ENCODE peak calls at places on chromosomes 4 and X, in ten cellular contexts. C is CD4-positive, CD25-positive, alpha-beta regulatory T cell; D is suprapubic skin; H is lower lobe of right lung; Q is upper lobe of left lung; T is HCT116; W is adipocyte; P is HAP-1; I is WERI-Rb-1; E is iPS DF 6.9. U is an unnamed sample. For H3K9me3, the result is how much of the 10 kb centered on the place peaks cover.

GRCh38 chr4:124931050-124931449 is 218.5 kb upstream of the ANKRD50 start:
- DNase-seq in C (no peak), D (no peak), H (no peak), Q (no peak), T (no peak), W (peak), P (no peak), I (no peak), E (no peak), U (no peak)

GRCh38 chr4:71006203-71006907 is 12.9 kb downstream of the DCK start:
- DNase-seq in C (peak), D (no peak), H (no peak), Q (no peak), T (no peak), W (no peak), P (no peak), I (no peak), E (no peak), U (no peak)

GRCh38 chr4:22500831-22501714 is 14.8 kb downstream of the ADGRA3 start:
- DNase-seq in C (no peak), D (no peak), H (no peak), Q (peak), T (peak), W (peak), P (no peak), I (peak), E (no peak), U (no peak)

GRCh38 chrX:39855748-39856129 is 242.0 kb downstream of the BCOR start:
- DNase-seq in C (peak), D (no peak), H (no peak), Q (peak), T (peak), W (peak), P (no peak), I (peak), E (no peak), U (peak)

GRCh38 chrX:16212024-16212423 is 44.7 kb downstream of the MAGEB17 start:
- DNase-seq in C (no peak), D (no peak), H (no peak), Q (no peak), T (no peak), W (peak), P (no peak), I (no peak), E (no peak), U (no peak)

GRCh38 chr4:172666711-172667368 is 501.8 kb upstream of the GALNT7 start:
- DNase-seq in C (no peak), D (no peak), H (no peak), Q (no peak), T (no peak), W (peak), P (no peak), I (peak), E (peak), U (no peak)

GRCh38 chr4:163251204-163251603 is 81.2 kb downstream of the NPY1R start:
- DNase-seq in C (no peak), D (no peak), H (no peak), Q (no peak), T (peak), W (no peak), P (peak), I (no peak), E (no peak), U (no peak)

GRCh38 chr4:40311811-40312346 is 23.3 kb upstream of the CHRNA9 start:
- DNase-seq in C (peak), D (no peak), H (no peak), Q (peak), T (no peak), W (no peak), P (no peak), I (peak), E (no peak), U (no peak)

GRCh38 chr4:110088670-110089069 is 109.7 kb downstream of the ELOVL6 start:
- DNase-seq in C (peak), D (no peak), H (no peak), Q (no peak), T (peak), W (no peak), P (no peak), I (no peak), E (no peak), U (no peak)

GRCh38 chr4:86927843-86928395 is 6.9 kb upstream of the AFF1 start:
- DNase-seq in C (no peak), D (peak), H (no peak), Q (no peak), T (no peak), W (peak), P (no peak), I (no peak), E (no peak), U (no peak)

GRCh38 chrX:22345884-22346283 is 73.2 kb downstream of the CBLL2 start:
- DNase-seq in C (no peak), D (no peak), H (no peak), Q (no peak), T (no peak), W (no peak), P (no peak), I (no peak), E (no peak), U (no peak)

DNA sequence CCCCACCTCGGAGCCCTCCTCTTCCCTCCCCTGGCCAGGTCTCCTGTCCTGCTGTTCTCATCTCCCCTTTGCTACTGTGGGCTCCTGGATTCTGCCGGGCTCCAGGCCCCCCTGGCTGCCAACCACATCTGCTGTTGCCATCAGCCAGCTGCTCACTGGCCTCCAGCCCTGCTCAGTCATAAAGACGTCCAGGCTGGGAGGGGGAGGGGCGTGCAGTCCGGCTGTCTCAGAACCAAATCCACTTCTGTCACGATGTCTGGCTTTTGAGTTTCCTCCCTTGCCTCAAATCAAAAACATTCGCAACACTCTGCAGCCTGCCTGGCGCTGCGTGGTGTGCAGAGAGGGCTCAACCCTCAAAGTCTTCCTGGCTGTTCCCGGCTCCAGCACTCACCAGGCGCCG is 7.1 kb downstream of the RASL11B start:
- DNase-seq in C (no peak), D (peak), H (no peak), Q (no peak), T (no peak), W (peak), P (no peak), I (peak), E (no peak), U (no peak)
- H3K4me3 ChIP-seq in C (no peak), D (no peak), H (no peak), Q (no peak), T (no peak), W (peak), P (no peak), I (no peak), E (no peak), U (no peak)

DNA sequence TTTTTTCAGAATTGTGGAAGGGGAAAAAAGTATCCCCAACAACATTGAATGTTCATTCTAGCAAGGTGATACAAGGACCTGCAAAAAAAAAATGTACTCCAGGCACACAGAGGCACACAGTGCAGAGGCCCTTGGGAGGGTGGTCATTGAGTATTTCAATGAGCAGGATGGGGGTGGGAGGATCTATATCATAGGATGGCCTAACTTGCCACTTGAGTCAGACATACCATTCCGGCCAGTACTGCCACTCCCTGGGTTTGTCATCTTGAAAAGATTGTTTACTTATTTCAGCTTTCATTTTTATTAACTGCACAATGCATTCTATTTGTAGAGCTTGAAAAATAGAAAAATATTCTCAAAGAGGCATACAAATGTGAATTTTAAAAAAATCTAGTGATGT is 18.7 kb downstream of the ZNF595 start:
- DNase-seq in C (no peak), D (no peak), H (no peak), Q (no peak), T (no peak), W (no peak), P (no peak), I (no peak), E (no peak), U (no peak)
- H3K9me3 ChIP-seq in C (half or more), D (half or more), H (half or more), Q (half or more), T (under half), W (half or more), P (under half), I (under half), E (under half), U (half or more)

GRCh38 chr4:4535590-4535989 is 6.3 kb downstream of the STX18 start:
- DNase-seq in C (no peak), D (no peak), H (no peak), Q (no peak), T (no peak), W (no peak), P (no peak), I (no peak), E (no peak), U (no peak)
- H3K4me3 ChIP-seq in C (no peak), D (no peak), H (no peak), Q (no peak), T (no peak), W (no peak), P (no peak), I (no peak), E (no peak), U (no peak)

GRCh38 chr4:102120846-102121245 is 224.4 kb downstream of the SLC39A8 start:
- DNase-seq in C (no peak), D (no peak), H (no peak), Q (no peak), T (no peak), W (no peak), P (no peak), I (no peak), E (no peak), U (no peak)
- H3K9me3 ChIP-seq in C (under half), D (under half), H (under half), Q (under half), T (under half), W (under half), P (under half), I (under half), E (under half), U (under half)

GRCh38 chr4:114562176-114562904 is 36.3 kb upstream of the UGT8 start:
- DNase-seq in C (no peak), D (no peak), H (no peak), Q (no peak), T (no peak), W (no peak), P (no peak), I (no peak), E (peak), U (no peak)
- H3K4me3 ChIP-seq in C (no peak), D (no peak), H (no peak), Q (no peak), T (no peak), W (no peak), P (no peak), I (no peak), E (no peak), U (no peak)

U was measured in esophagus squamous epithelium.